ENCODE peak calls at places on chromosomes 6 and 20, in four cellular contexts. One of them, this sample, is unnamed.

GRCh38 chr20:56245761-56246160 is 2.8 kb upstream of the MC3R start:
- DNase-seq in H1: no peak
- DNase-seq in HepG2: no peak
- DNase-seq in K562: no peak
- DNase-seq in this sample: no peak

GRCh38 chr20:44029848-44030230 is 115.2 kb downstream of the TOX2 start:
- DNase-seq in H1: no peak
- DNase-seq in HepG2: no peak
- DNase-seq in K562: no peak
- DNase-seq in this sample: no peak

GRCh38 chr6:47672816-47673215 is 25.6 kb upstream of the ADGRF4 start:
- DNase-seq in H1: no peak
- DNase-seq in HepG2: no peak
- DNase-seq in K562: no peak
- DNase-seq in this sample: no peak

GRCh38 chr6:161125591-161125990 is 134.0 kb downstream of the MAP3K4 start:
- DNase-seq in H1: no peak
- DNase-seq in HepG2: no peak
- DNase-seq in K562: no peak
- DNase-seq in this sample: no peak

GRCh38 chr6:45791600-45792168 is 224.0 kb downstream of the CLIC5 start:
- DNase-seq in H1: no peak
- DNase-seq in HepG2: no peak
- DNase-seq in K562: no peak
- DNase-seq in this sample: no peak

GRCh38 chr20:10075606-10076005 is 40.8 kb downstream of the ANKEF1 start:
- DNase-seq in H1: no peak
- DNase-seq in HepG2: no peak
- DNase-seq in K562: no peak
- DNase-seq in this sample: no peak

GRCh38 chr20:22385602-22386299 is 198.6 kb downstream of the FOXA2 start:
- DNase-seq in H1: no peak
- DNase-seq in HepG2: peak; percentile 75
- DNase-seq in K562: peak; percentile 10
- DNase-seq in this sample: peak; percentile 74

GRCh38 chr6:10733151-10733715 is 10.4 kb downstream of the TMEM14C start:
- DNase-seq in H1: peak; percentile 35
- DNase-seq in HepG2: no peak
- DNase-seq in K562: no peak
- DNase-seq in this sample: no peak

GRCh38 chr20:5095931-5096330 is 23.8 kb downstream of the PCNA start:
- DNase-seq in H1: no peak
- DNase-seq in HepG2: no peak
- DNase-seq in K562: no peak
- DNase-seq in this sample: no peak

GRCh38 chr6:161256390-161256789 is 17.5 kb downstream of the AGPAT4 start:
- DNase-seq in H1: no peak
- DNase-seq in HepG2: no peak
- DNase-seq in K562: no peak
- DNase-seq in this sample: no peak

GRCh38 chr6:145547596-145548325 is 187.6 kb downstream of the EPM2A start:
- DNase-seq in H1: no peak
- DNase-seq in HepG2: no peak
- DNase-seq in K562: no peak
- DNase-seq in this sample: no peak

GRCh38 chr6:49524541-49524940 is 24.8 kb downstream of the GLYATL3 start:
- DNase-seq in H1: no peak
- DNase-seq in HepG2: no peak
- DNase-seq in K562: no peak
- DNase-seq in this sample: no peak

GRCh38 chr20:1215386-1216170 is 10.3 kb upstream of the RAD21L1 start:
- DNase-seq in H1: no peak
- DNase-seq in HepG2: no peak
- DNase-seq in K562: peak; percentile 48
- DNase-seq in this sample: no peak

GRCh38 chr20:42366626-42367025 is 748.4 kb upstream of the CHD6 start:
- DNase-seq in H1: no peak
- DNase-seq in HepG2: no peak
- DNase-seq in K562: no peak
- DNase-seq in this sample: no peak

GRCh38 chr20:40984496-40984895 is 44.1 kb upstream of the TOP1 start:
- DNase-seq in H1: peak; percentile 20
- DNase-seq in HepG2: no peak
- DNase-seq in K562: no peak
- DNase-seq in this sample: no peak

GRCh38 chr6:4049246-4049645 is 29.7 kb downstream of the FAM217A start:
- DNase-seq in H1: no peak
- DNase-seq in HepG2: no peak
- DNase-seq in K562: no peak
- DNase-seq in this sample: no peak

GRCh38 chr6:92779758-92780157 is 639.6 kb downstream of the EPHA7 start:
- DNase-seq in H1: no peak
- DNase-seq in HepG2: no peak
- DNase-seq in K562: no peak
- DNase-seq in this sample: no peak

GRCh38 chr6:4169028-4169789 is 33.8 kb upstream of the ECI2 start:
- DNase-seq in H1: peak; percentile 47
- DNase-seq in HepG2: no peak
- DNase-seq in K562: no peak
- DNase-seq in this sample: no peak

GRCh38 chr6:20997143-20997792 is 463.0 kb downstream of the CDKAL1 start:
- DNase-seq in H1: no peak
- DNase-seq in HepG2: no peak
- DNase-seq in K562: no peak
- DNase-seq in this sample: no peak

DNA sequence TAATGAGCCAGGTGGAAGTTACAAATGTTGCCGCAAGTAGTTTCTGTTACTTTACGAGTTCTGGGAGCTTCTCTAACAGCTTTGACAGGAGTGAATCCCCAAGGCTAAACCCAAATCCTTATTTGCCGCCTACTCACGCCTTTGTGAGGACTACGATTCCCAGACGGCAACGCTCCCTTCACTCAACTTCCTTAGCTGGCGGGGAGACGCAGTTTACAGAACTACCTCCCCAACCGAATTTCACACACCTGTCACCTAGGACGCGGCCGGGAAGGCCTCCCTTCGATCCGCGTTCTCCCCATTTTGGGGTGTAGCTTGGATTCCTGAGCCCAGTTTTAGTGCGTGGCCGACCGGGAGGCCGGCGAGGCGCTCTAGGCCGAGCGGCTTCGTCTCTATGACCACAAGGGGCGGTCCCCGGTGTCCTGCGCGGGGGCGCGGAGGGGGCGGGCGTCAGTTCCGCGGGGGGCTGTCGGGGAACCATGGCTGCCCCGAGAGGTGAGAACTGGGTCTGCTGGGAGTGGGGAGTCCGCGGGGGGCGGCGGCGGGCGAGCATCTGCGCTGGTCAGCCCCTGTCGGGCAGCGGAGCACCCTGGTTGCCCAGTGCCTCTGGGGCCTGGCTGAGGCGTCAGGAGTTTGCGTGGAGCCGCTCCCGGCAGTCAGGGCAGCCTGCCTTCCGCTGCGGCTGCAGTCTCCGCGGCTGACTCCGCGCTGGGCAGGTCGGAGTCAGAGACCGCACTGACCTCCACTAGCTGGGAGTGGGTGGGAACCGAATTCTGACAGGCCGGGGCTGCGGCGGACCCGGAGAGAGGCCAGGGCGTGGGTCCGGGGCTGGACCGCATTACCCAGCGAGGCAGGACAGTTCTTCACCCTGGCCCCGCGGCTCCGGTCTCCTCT is at the start of gene SLC35A1:
- DNase-seq in H1: peak; percentile 91
- DNase-seq in HepG2: peak; percentile 60
- DNase-seq in K562: peak; percentile 91
- DNase-seq in this sample: peak; percentile 84
- TF ChIP-seq POLR2A in H1: no peak
- TF ChIP-seq POLR2A in HepG2: peak; percentile 89
- TF ChIP-seq POLR2A in K562: peak; percentile 86
- TF ChIP-seq POLR2A in this sample: peak; percentile 66

DNA sequence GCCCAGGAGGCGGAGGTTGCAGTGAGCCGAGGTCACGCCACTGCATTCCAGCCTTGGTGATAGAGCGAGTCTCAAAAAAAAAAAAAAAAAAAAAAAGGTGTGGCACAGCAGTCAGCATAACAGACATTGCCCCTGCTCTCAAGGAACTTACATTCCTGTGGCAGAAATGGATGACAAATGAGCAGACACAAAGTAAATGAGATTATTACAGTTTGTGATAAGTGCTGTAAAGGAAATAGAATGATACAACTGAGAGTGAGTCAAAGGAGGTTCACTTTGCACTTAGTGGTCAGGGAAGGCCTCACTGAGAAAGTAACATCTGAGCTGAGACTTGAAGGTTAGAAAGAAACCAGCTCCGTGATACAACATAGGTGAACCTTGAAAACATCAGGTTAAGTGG is 36.4 kb downstream of the CEP250 start:
- DNase-seq in H1: no peak
- DNase-seq in HepG2: no peak
- DNase-seq in K562: no peak
- DNase-seq in this sample: no peak
- TF ChIP-seq RNF2 in H1: no peak
- TF ChIP-seq RNF2 in HepG2: no peak
- TF ChIP-seq RNF2 in K562: no peak
- TF ChIP-seq RNF2 in this sample: no peak

DNA sequence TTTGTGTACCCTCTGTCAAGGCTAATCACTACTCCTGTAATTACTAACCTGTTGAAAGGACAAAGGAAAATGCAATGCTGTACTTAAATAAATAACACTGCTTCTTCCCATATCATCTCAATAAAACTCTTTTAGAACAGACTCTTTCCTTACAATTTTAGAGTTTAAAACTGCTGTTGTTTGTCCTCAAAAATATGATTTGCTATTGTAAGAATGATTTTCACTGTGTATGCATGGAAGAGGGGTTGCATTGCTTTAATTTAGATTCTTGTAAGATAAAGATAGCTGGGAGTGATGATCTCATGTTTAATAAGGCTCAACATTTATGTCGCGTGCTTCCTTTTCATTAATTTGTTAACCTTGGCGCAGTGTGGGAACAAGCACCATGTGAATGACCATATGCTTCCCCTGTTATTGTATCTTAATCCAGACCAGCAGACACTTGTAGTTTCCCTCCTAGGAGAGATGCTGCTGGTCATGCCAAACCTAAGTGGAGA is 89.8 kb upstream of the ATXN1 start:
- DNase-seq in H1: no peak
- DNase-seq in HepG2: no peak
- DNase-seq in K562: no peak
- DNase-seq in this sample: no peak
- TF ChIP-seq MAX in H1: no peak
- TF ChIP-seq MAX in HepG2: no peak
- TF ChIP-seq MAX in K562: no peak
- TF ChIP-seq MAX in this sample: no peak

GRCh38 chr20:45341939-45342862 is 6.0 kb downstream of the SDC4 start:
- DNase-seq in H1: peak; percentile 63
- DNase-seq in HepG2: peak; percentile 94
- DNase-seq in K562: peak; percentile 53
- DNase-seq in this sample: no peak
- TF ChIP-seq POLR2A in H1: no peak
- TF ChIP-seq POLR2A in HepG2: no peak
- TF ChIP-seq POLR2A in K562: no peak
- TF ChIP-seq POLR2A in this sample: no peak

DNA sequence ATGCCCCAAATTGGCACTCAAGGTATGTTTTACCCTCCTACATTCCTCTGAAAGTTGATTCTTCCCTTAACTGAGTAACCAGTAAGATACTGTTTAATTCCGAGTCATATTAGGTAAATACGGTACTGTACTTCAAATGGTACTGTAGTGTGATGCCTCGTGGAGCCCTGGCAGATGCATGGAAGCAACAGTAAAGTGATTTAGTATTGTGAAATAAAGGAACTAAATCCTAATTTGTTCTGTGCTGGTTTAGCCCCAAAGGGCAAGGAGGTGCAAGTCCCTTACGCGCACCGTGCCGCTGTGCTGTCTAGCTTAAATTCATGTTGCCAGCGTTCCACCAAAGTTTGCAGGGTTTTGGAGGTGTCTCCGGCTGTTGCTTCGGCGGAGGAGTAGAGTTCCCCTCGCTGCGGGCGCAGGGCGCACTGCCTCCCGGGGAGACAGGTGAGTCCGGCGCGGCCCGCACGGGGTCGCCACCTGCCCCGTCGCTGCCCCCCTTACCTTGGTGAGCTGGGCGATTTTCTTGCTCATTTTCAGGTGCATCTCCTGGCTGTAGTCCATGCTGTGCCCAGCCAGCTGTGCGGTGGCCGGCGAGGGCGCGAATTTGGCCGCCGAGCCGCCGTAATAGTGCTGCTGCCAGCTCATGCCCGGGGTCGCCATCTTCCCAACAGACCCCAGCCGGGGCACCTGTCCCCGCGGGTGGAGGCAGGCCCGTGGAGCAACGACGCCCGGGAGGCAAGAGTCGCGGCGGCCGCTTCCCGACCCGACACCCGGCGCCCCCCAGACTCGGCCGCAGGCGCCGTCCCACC is 618 bp downstream of the FAM184A start:
- DNase-seq in H1: peak; percentile 81
- DNase-seq in HepG2: peak; percentile 32
- DNase-seq in K562: peak; percentile 51
- DNase-seq in this sample: no peak
- TF ChIP-seq RNF2 in H1: no peak
- TF ChIP-seq RNF2 in HepG2: peak; percentile 21
- TF ChIP-seq RNF2 in K562: no peak
- TF ChIP-seq RNF2 in this sample: no peak

GRCh38 chr6:164928041-164928321 is 381.4 kb downstream of the C6orf118 start:
- DNase-seq in H1: no peak
- DNase-seq in HepG2: no peak
- DNase-seq in K562: no peak
- DNase-seq in this sample: no peak

GRCh38 chr6:164926686-164927085 is 382.7 kb downstream of the C6orf118 start:
- DNase-seq in H1: no peak
- DNase-seq in HepG2: no peak
- DNase-seq in K562: no peak
- DNase-seq in this sample: no peak

GRCh38 chr6:164925681-164926530 is 383.5 kb downstream of the C6orf118 start:
- DNase-seq in H1: no peak
- DNase-seq in HepG2: no peak
- DNase-seq in K562: no peak
- DNase-seq in this sample: no peak

GRCh38 chr6:164928366-164929154 is 380.8 kb downstream of the C6orf118 start:
- DNase-seq in H1: no peak
- DNase-seq in HepG2: no peak
- DNase-seq in K562: no peak
- DNase-seq in this sample: no peak

DNA sequence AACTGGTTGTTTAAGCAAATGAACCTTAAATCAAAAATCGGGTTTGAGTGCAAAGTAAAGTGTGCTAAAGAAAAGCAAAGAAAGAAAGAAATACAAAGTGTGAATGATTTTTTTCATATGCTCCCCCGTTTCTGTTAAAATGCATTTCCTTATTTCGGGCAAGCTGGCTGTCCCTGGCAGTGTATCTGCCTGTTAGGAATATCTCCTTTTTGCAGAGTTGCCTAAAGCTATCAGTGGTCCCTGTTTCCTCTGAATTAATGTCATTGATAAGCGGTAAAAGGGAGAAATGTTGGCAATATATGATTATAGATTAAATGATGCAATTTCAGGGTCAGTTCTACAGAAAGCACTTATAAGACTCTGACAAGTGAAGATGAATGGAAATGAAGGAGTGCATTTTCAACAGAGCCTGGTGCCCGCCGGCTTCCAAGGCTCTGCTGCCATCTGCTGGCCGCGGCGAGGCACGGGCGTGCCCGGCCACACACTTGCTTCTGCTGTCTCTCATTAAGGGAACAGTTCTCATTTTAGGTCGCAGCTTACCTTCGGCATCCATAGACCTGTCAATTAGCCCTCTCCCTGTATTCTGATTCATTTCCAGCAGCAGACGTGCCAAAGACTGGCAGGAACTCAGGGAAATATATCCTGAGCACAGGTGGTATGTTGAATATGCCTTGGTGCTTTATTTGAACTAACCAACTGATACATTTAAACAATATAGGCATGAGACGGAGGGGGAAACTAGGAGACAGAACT is 381.9 kb downstream of the C6orf118 start:
- DNase-seq in H1: peak; percentile 87
- DNase-seq in HepG2: peak; percentile 18
- DNase-seq in K562: peak; percentile 65
- DNase-seq in this sample: peak; percentile 13
- TF ChIP-seq MAX in H1: peak; percentile 21
- TF ChIP-seq MAX in HepG2: no peak
- TF ChIP-seq MAX in K562: no peak
- TF ChIP-seq MAX in this sample: no peak